ENCODE peak calls at places on chromosomes 11 and 22, in four cellular contexts. W is breast epithelium, H is ovary, F is IMR-90. U is an unnamed sample.

GRCh38 chr11:102494216-102494615 is 36.3 kb downstream of the MMP7 start:
- DNase-seq in W (no peak), H (no peak), F (peak), U (peak)

GRCh38 chr11:17381156-17381555 is 7.3 kb downstream of the KCNJ11 start:
- DNase-seq in W (no peak), H (no peak), F (peak), U (no peak)

GRCh38 chr11:70456921-70457532 is 58.7 kb downstream of the CTTN start:
- DNase-seq in W (no peak), H (no peak), F (peak), U (no peak)

GRCh38 chr11:101321222-101321621 is 191.6 kb upstream of the PGR start:
- DNase-seq in W (no peak), H (no peak), F (no peak), U (no peak)

GRCh38 chr11:34680206-34680605 is 59.3 kb downstream of the EHF start:
- DNase-seq in W (no peak), H (no peak), F (peak), U (no peak)

GRCh38 chr22:45328822-45329535 is 19.2 kb downstream of the FAM118A start:
- DNase-seq in W (no peak), H (no peak), F (no peak), U (no peak)

GRCh38 chr11:108967571-108967970 is 302.7 kb downstream of the DDX10 start:
- DNase-seq in W (no peak), H (no peak), F (no peak), U (no peak)

GRCh38 chr22:44325718-44326548 is 13.2 kb upstream of the SHISAL1 start:
- DNase-seq in W (no peak), H (no peak), F (peak), U (no peak)

GRCh38 chr11:131499199-131499598 is 128.8 kb downstream of the NTM start:
- DNase-seq in W (no peak), H (no peak), F (no peak), U (no peak)

GRCh38 chr22:36636916-36637315 is 66.6 kb downstream of the CACNG2 start:
- DNase-seq in W (no peak), H (no peak), F (no peak), U (no peak)

GRCh38 chr11:6298605-6299004 is 21.7 kb downstream of the CAVIN3 start:
- DNase-seq in W (no peak), H (no peak), F (no peak), U (no peak)

GRCh38 chr22:38426628-38427027 is 28.4 kb downstream of the KCNJ4 start:
- DNase-seq in W (no peak), H (no peak), F (no peak), U (no peak)

GRCh38 chr11:84524422-84525051 is 1102.6 kb downstream of the DLG2 start:
- DNase-seq in W (no peak), H (no peak), F (peak), U (no peak)

GRCh38 chr22:35023692-35024363 is 42.1 kb upstream of the ISX start:
- DNase-seq in W (peak), H (peak), F (no peak), U (peak)

GRCh38 chr11:107947904-107948303 is 19.7 kb downstream of the RAB39A start:
- DNase-seq in W (no peak), H (no peak), F (no peak), U (no peak)

GRCh38 chr11:90251599-90251998 is 28.8 kb upstream of the CHORDC1 start:
- DNase-seq in W (no peak), H (no peak), F (no peak), U (no peak)

GRCh38 chr11:45846974-45847907 is at the start of gene CRY2:
- DNase-seq in W (peak), H (peak), F (peak), U (peak)
- TF ChIP-seq POLR2A in W (peak), H (peak), F (peak), U (peak)

DNA sequence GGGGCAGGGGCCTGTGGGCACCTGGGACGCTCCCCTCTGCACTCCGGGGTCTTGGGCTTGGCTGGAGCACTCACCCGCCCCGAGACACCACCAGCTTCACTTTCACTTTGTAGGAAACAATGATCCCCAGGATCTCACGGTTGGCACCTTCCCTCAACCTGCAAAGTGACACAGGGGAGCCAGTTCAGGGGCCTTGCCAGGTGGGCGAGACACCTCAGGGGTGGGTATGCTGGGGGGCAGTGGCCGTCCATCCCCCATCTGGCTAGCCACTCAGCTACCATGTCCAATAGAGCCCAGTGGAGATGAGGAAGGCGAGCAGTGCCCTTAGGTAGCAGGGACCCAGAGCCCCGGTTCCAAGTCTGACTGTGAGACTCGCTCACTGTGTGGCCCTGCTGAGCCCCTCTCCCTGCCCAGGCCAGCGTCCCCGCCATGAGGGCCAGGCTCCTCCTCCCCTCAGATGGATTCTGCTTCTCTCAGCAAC is 32.3 kb downstream of the TPBGL start:
- DNase-seq in W (peak), H (peak), F (no peak), U (no peak)
- H3K27ac ChIP-seq in W (no peak), H (no peak), F (no peak), U (no peak)

DNA sequence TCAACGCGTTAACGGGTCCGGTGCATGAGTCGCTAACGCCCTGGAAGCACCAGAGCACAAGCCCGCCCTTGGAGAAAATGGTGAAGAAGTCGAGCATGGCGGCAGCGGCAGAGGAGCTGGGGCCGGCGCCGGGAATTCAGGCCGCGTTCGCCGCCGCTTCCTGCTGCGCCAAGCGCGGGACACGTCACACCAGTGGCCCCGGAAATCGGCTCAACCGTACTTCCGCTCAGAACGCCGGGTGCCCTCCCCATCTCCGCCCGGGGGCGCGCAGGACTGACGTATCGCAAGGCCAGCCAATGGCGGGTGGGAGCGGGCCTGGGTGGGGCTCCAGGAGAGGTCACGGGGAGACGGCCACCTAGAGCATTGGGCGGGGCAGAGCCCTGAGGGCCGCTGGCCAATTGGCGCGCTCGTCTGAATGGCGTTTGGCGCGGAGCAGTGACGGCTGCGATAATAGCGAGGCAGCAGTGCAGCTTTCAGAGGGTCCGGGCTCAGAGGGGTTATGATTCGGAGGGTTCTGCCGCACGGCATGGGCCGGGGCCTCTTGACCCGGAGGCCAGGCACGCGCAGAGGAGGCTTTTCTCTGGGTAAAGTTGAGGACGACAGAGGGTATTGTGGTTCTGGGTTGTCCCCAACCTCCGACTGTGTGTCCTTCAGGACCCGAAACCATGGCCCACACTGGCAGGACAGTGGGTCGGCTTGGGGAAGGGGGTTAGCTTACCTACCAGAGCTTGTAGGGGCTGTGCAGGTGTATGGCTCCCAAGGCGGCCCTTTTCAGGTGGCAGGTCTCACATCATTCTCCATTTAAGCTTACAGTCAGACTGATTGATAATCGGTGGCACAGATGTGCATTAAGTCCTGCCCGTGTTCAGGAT is at the start of the genes FOXRED1 and SRPRA:
- DNase-seq in W (peak), H (peak), F (peak), U (peak)
- TF ChIP-seq POLR2A in W (peak), H (peak), F (peak), U (peak)

DNA sequence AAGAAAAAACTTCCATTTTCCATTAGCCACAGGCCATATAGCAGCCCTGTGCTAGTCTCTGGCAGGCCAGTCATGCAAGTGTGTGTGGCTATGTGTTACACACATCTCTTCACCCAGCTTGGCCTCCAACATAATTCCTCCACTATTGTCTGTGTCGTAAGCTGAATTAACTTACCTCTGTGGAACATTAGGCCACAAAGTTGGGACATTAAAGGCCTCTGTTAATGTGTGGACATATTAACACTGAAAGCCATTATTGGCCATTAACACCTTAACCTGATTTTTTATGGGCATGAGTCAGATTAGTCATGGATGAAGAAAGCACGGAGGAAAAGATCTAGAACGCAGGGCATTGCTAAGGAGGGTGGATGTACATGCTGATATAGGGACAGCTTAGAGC is 100.1 kb downstream of the DBX1 start:
- DNase-seq in W (no peak), H (no peak), F (no peak), U (no peak)
- H3K27ac ChIP-seq in W (peak), H (no peak), F (no peak), U (no peak)

GRCh38 chr22:40177738-40178416 is at the start of gene TNRC6B:
- DNase-seq in W (no peak), H (peak), F (peak), U (peak)
- TF ChIP-seq POLR2A in W (peak), H (peak), F (peak), U (peak)

GRCh38 chr22:42907404-42908081 is 50.5 kb upstream of the ARFGAP3 start:
- DNase-seq in W (no peak), H (no peak), F (no peak), U (peak)
- H3K27ac ChIP-seq in W (peak), H (no peak), F (no peak), U (peak)

DNA sequence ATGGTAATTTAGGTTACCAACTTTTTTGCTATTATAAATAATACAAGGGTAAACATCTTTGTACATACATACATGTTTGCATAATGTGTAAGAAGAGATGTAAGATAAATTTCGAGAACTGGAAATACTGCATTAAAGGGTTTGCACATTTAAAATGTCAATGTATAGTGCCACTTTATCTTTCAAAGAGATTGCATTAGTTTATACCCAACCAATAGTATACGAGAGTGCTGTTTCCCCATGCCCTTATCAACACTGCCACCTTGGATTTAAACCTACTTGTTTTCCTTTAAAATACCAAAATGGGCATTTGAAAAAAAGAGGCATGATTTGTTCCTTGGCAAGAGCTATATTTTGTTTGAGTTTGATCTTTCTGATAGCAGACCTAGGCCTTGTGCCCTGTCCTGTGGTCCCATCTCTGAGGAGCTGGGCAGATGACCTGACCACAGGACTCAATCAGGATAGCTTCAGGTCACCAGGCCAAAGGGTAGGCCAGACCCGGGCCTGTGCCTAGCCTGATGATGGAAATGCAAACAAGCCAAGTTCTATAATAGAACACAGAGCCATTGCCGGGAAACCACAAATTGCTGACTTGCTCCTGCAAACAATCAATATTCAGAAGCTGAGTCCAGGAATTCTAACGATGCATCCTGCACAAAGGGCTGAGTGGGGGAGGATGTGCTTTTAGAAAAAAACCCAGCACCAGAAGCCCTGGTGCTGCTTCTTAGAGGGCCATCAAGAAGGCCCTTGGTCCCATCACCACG is 16.8 kb upstream of the ALG8 start:
- DNase-seq in W (no peak), H (no peak), F (no peak), U (no peak)
- TF ChIP-seq POLR2A in W (no peak), H (no peak), F (no peak), U (no peak)

GRCh38 chr11:72003776-72004171 is 5.1 kb downstream of the IL18BP start:
- DNase-seq in W (peak), H (no peak), F (no peak), U (no peak)

GRCh38 chr11:72002841-72003775 is 4.4 kb downstream of the IL18BP start:
- DNase-seq in W (peak), H (no peak), F (no peak), U (no peak)

GRCh38 chr11:72000591-72000867 is 1.8 kb downstream of the IL18BP start:
- DNase-seq in W (peak), H (no peak), F (no peak), U (no peak)

GRCh38 chr11:72001255-72001654 is 2.5 kb downstream of the IL18BP start:
- DNase-seq in W (no peak), H (no peak), F (no peak), U (no peak)

DNA sequence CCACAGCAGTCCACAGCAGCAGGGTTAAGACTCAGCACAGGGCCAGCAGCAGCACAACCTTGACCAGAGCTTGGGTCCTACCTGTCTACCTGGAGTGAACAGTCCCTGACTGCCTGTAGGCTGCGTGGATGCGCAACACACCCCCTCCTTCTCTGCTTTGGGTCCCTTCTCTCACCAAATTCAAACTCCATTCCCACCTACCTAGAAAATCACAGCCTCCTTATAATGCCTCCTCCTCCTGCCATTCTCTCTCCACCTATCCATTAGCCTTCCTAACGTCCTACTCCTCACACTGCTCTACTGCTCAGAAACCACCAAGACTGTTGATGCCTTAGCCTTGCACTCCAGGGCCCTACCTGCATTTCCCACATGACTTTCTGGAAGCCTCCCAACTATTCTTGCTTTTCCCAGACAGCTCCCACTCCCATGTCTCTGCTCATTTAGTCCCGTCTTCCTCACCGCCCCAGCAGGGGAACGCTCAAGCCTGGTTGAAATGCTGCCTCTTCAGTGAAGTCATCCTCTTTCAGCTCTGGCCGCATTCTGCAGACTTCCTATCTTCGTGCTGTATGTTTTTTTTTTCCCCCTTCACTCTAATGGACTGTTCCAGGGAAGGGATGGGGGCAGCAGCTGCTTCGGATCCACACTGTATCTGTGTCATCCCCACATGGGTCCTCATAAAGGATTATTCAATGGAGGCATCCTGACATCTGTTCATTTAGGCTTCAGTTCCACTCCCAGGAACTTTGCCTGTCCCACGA is 3.3 kb downstream of the IL18BP start:
- DNase-seq in W (peak), H (no peak), F (no peak), U (no peak)
- H3K27ac ChIP-seq in W (no peak), H (no peak), F (no peak), U (peak)

U was measured in prostate gland.